ENCODE peak calls at places on chromosomes 4 and X, in ten cellular contexts. H, T, X, U, B, R, C, N, O and P are unnamed samples.

GRCh38 chrX:122421434-122422121 is 762.5 kb upstream of the GRIA3 start:
- DNase-seq in H (no peak), T (no peak), X (no peak), U (no peak), B (no peak), R (no peak), C (no peak), N (no peak), O (no peak), P (no peak)

GRCh38 chr4:101126044-101126443 is 221.3 kb downstream of the PPP3CA start:
- DNase-seq in H (no peak), T (peak; percentile 12), X (no peak), U (no peak), B (no peak), R (no peak), C (no peak), N (no peak), O (no peak), P (no peak)

GRCh38 chr4:183639291-183639690 is 19.7 kb downstream of the RWDD4 start:
- DNase-seq in H (no peak), T (no peak), X (no peak), U (no peak), B (no peak), R (no peak), C (no peak), N (no peak), O (no peak), P (no peak)

GRCh38 chr4:10083861-10084641 is 32.5 kb downstream of the WDR1 start:
- DNase-seq in H (peak; percentile 19), T (no peak), X (no peak), U (peak; percentile 51), B (peak; percentile 22), R (no peak), C (no peak), N (no peak), O (peak; percentile 7), P (no peak)

GRCh38 chr4:116881077-116881476 is 204.3 kb downstream of the TRAM1L1 start:
- DNase-seq in H (no peak), T (no peak), X (no peak), U (no peak), B (no peak), R (no peak), C (no peak), N (no peak), O (no peak), P (no peak)

GRCh38 chrX:9614016-9614415 is 149.2 kb downstream of the TBL1X start:
- DNase-seq in H (no peak), T (no peak), X (peak; percentile 56), U (no peak), B (no peak), R (no peak), C (peak; percentile 54), N (peak; percentile 44), O (no peak), P (peak; percentile 50)

GRCh38 chrX:31117195-31117594 is 45.4 kb upstream of the FTHL17 start:
- DNase-seq in H (no peak), T (no peak), X (no peak), U (no peak), B (no peak), R (no peak), C (no peak), N (no peak), O (no peak), P (peak; percentile 21)

GRCh38 chr4:100124715-100125114 is 65.6 kb downstream of the DDIT4L start:
- DNase-seq in H (no peak), T (no peak), X (no peak), U (no peak), B (no peak), R (no peak), C (no peak), N (no peak), O (no peak), P (no peak)

GRCh38 chrX:155774387-155774786 is 106.8 kb upstream of the VAMP7 start:
- DNase-seq in H (no peak), T (no peak), X (no peak), U (no peak), B (no peak), R (no peak), C (no peak), N (no peak), O (no peak), P (no peak)
- H3K4me3 ChIP-seq in H (no peak overlapping the region), T (no peak overlapping the region), X (no peak overlapping the region), U (no peak overlapping the region), B (no peak overlapping the region), R (no peak overlapping the region), C (no peak overlapping the region), N (no peak overlapping the region), O (no peak overlapping the region), P (no peak overlapping the region)

DNA sequence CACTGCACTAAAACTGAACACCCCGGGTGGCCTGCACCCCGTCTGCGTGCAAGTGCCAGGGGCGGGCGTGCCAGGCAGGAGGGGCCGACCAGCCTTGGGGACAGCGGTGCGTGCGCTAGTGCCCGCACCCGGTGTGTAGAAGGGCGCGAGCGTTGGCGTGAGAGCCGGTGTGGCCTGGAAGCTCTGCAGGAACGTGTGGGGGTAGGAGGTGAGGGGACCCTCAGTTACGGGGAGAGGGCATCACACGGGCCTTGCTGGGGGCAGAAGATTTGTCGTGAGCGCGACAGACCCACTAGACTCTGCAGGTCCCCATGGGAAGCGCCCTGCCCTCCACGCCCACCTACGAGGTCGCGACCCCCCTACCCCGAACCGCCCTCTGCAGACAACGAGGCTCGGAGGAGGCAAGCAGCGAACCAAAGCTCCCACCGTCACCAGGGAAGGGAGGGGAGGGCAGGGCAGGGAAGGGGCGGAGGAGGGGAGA is 105.8 kb downstream of the FAM53A start:
- DNase-seq in H (no peak), T (no peak), X (no peak), U (no peak), B (no peak), R (no peak), C (no peak), N (no peak), O (no peak), P (no peak)
- H3K4me3 ChIP-seq in H (no peak overlapping the region), T (no peak overlapping the region), X (no peak overlapping the region), U (peak overlapping the region; percentile 69), B (no peak overlapping the region), R (no peak overlapping the region), C (no peak overlapping the region), N (no peak overlapping the region), O (peak overlapping the region; percentile 65), P (peak overlapping the region; percentile 59)

GRCh38 chr4:118823471-118823870 is 12.5 kb downstream of the SEC24D start:
- DNase-seq in H (no peak), T (no peak), X (no peak), U (peak; percentile 54), B (no peak), R (no peak), C (no peak), N (peak; percentile 85), O (peak; percentile 47), P (no peak)

GRCh38 chr4:118825799-118826198 is 10.1 kb downstream of the SEC24D start:
- DNase-seq in H (no peak), T (no peak), X (no peak), U (no peak), B (no peak), R (no peak), C (no peak), N (no peak), O (no peak), P (no peak)

GRCh38 chr4:118824141-118824540 is 11.8 kb downstream of the SEC24D start:
- DNase-seq in H (no peak), T (no peak), X (no peak), U (no peak), B (no peak), R (no peak), C (no peak), N (no peak), O (no peak), P (no peak)

GRCh38 chr4:118829107-118829506 is 6.8 kb downstream of the SEC24D start:
- DNase-seq in H (no peak), T (no peak), X (no peak), U (no peak), B (no peak), R (no peak), C (no peak), N (no peak), O (no peak), P (no peak)

DNA sequence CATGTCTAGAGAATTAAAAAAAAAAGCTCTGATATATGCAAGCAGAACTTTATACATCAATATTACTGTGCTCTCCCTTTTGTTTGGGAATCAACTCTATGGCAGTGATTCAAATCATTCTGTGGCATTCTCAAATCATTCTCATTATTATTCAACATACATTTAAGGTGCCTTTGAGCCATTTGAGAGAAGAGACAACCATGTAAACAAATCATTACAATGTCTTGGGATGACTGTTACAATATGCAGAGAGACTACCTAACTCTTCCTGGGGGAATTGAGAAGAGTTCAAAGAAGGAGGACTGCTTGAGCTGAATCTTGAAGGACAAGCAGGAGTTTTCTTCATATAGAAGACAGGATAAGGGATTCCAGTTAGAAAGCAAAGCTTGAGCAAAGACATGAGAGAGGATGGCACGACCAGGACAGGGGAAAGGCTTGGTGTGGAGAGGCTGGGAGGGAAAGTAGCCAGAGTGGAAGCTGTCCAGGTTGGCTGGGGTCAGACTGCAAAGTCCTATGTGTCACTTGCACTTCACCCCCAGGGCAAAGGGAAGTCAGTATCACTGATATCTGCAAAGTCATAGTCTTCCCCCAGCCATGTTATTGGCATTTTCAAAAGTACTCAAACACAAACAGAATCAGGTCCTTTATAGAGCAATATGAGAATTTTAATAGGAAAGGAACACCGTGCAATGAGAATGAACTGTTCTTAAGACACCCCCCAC is 9.0 kb downstream of the SEC24D start:
- DNase-seq in H (no peak), T (no peak), X (no peak), U (no peak), B (no peak), R (no peak), C (no peak), N (no peak), O (no peak), P (no peak)
- H3K4me3 ChIP-seq in H (no peak overlapping the region), T (no peak overlapping the region), X (no peak overlapping the region), U (no peak overlapping the region), B (no peak overlapping the region), R (no peak overlapping the region), C (no peak overlapping the region), N (no peak overlapping the region), O (no peak overlapping the region), P (no peak overlapping the region)

GRCh38 chr4:87119965-87120364 is 100.5 kb downstream of the KLHL8 start:
- DNase-seq in H (no peak), T (no peak), X (no peak), U (no peak), B (no peak), R (no peak), C (no peak), N (peak; percentile 49), O (no peak), P (no peak)

GRCh38 chr4:87121332-87122065 is 98.9 kb downstream of the KLHL8 start:
- DNase-seq in H (no peak), T (no peak), X (no peak), U (no peak), B (no peak), R (peak; percentile 66), C (peak; percentile 17), N (peak; percentile 99), O (no peak), P (no peak)

GRCh38 chr4:87123241-87123640 is 97.2 kb downstream of the KLHL8 start:
- DNase-seq in H (no peak), T (no peak), X (no peak), U (no peak), B (no peak), R (no peak), C (no peak), N (no peak), O (no peak), P (no peak)

GRCh38 chr4:87120411-87121162 is 99.8 kb downstream of the KLHL8 start:
- DNase-seq in H (peak; percentile 80), T (no peak), X (no peak), U (peak; percentile 67), B (peak; percentile 68), R (peak; percentile 78), C (no peak), N (peak; percentile 98), O (peak; percentile 69), P (no peak)

DNA sequence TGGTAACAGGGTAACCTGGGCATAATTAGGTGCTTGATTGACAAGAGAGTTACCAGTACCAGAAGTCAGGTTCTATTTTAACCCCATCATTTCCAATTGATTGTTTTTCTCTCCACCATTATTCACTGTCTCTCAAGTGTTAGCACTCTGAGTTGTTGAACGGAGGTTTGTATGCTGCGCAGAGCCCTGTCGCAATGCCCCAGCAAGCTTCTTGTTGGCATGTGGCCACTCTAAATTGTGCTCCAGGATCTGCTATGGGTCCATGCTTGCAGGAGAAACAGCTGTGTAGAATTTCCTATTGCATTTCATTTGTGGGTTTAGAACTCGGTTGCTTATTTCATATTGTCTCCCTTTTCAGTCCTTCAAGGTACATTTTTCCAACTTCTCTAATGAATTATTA is 98.2 kb downstream of the KLHL8 start:
- DNase-seq in H (no peak), T (no peak), X (no peak), U (no peak), B (peak; percentile 55), R (peak; percentile 61), C (peak; percentile 64), N (peak; percentile 80), O (no peak), P (peak; percentile 27)
- H3K4me3 ChIP-seq in H (no peak overlapping the region), T (no peak overlapping the region), X (no peak overlapping the region), U (peak overlapping the region; percentile 16), B (no peak overlapping the region), R (no peak overlapping the region), C (no peak overlapping the region), N (peak overlapping the region; percentile 40), O (no peak overlapping the region), P (no peak overlapping the region)